ENCODE peak calls at places on chromosomes 12 and 14, in seven cellular contexts. B is dorsolateral prefrontal cortex, A is OCI-LY7, W is AG10803, C is fibroblast of pulmonary artery, U is esophagus squamous epithelium, M is tibial artery. V is an unnamed sample.

GRCh38 chr12:25377475-25378179 is 126.9 kb upstream of the KRAS start:
- DNase-seq in M (no peak), U (no peak), B (no peak), W (peak; percentile 59), C (peak; percentile 44), A (no peak), V (peak; percentile 51)

GRCh38 chr14:24080888-24081738 is 9.8 kb downstream of the CPNE6 start:
- DNase-seq in W (peak; percentile 8), U (peak; percentile 11), A (peak; percentile 87), B (peak; percentile 67), M (peak; percentile 75), C (no peak), V (peak; percentile 17)

GRCh38 chr12:21775130-21775920 is 819 bp upstream of the KCNJ8 start:
- DNase-seq in W (no peak), U (no peak), A (no peak), B (no peak), C (no peak), M (no peak), V (no peak)

GRCh38 chr12:67482751-67483661 is 165.5 kb upstream of the DYRK2 start:
- DNase-seq in U (peak; percentile 37), C (peak; percentile 45), B (peak; percentile 76), W (peak; percentile 82), A (peak; percentile 70), M (peak; percentile 75), V (peak; percentile 62)

GRCh38 chr12:89927226-89927698 is 218.6 kb upstream of the ATP2B1 start:
- DNase-seq in U (no peak), A (peak; percentile 92), M (no peak), W (no peak), C (no peak), B (no peak), V (no peak)

GRCh38 chr12:2902287-2902880 is 11.7 kb downstream of the TULP3 start:
- DNase-seq in U (no peak), C (peak; percentile 67), M (no peak), A (no peak), W (peak; percentile 38), B (no peak), V (no peak)

GRCh38 chr14:61281186-61281676 is at the start of gene TMEM30B:
- DNase-seq in W (no peak), M (no peak), A (no peak), B (no peak), U (no peak), C (no peak), V (no peak)

GRCh38 chr12:48716168-48716492 is 377 bp downstream of the CCNT1 start:
- DNase-seq in M (no peak), A (no peak), W (no peak), C (no peak), B (no peak), U (no peak), V (no peak)

GRCh38 chr14:103899316-103899715 is 28.9 kb upstream of the TDRD9 start:
- DNase-seq in B (no peak), C (no peak), A (peak; percentile 67), M (no peak), W (no peak), U (no peak), V (no peak)

GRCh38 chr14:22131749-22132476 is 457.1 kb downstream of the DAD1 start:
- DNase-seq in C (peak; percentile 3), U (no peak), M (no peak), B (no peak), A (peak; percentile 39), W (no peak), V (no peak)

GRCh38 chr14:21476526-21476924 is 234 bp downstream of the RAB2B start:
- DNase-seq in U (no peak), M (no peak), C (no peak), B (no peak), A (no peak), W (no peak), V (peak; percentile 77)

GRCh38 chr12:24997970-24998582 is 49.2 kb upstream of the BCAT1 start:
- DNase-seq in U (no peak), A (peak; percentile 96), M (no peak), W (peak; percentile 33), B (no peak), C (peak; percentile 61), V (peak; percentile 38)

GRCh38 chr12:116136340-116136739 is 141.2 kb downstream of the MED13L start:
- DNase-seq in W (peak; percentile 56), U (no peak), M (no peak), C (peak; percentile 72), B (no peak), A (no peak), V (peak; percentile 80)
- H3K4me3 ChIP-seq in W (no peak overlapping the region), U (no peak overlapping the region), M (no peak overlapping the region), C (no peak overlapping the region), B (no peak overlapping the region), A (no peak overlapping the region), V (no peak overlapping the region)

GRCh38 chr14:81067156-81067555 is 111.7 kb downstream of the TSHR start:
- DNase-seq in W (no peak), A (no peak), C (no peak), U (no peak), M (no peak), B (no peak), V (no peak)

GRCh38 chr14:81068384-81068783 is 113.0 kb downstream of the TSHR start:
- DNase-seq in A (no peak), B (no peak), C (no peak), W (no peak), U (no peak), M (no peak), V (no peak)

GRCh38 chr14:81062380-81062779 is 107.0 kb downstream of the TSHR start:
- DNase-seq in C (no peak), U (no peak), W (no peak), M (no peak), A (no peak), B (no peak), V (no peak)

GRCh38 chr14:81066672-81067071 is 111.3 kb downstream of the TSHR start:
- DNase-seq in A (no peak), W (peak; percentile 5), B (no peak), M (no peak), U (no peak), C (no peak), V (no peak)

GRCh38 chr14:81062816-81063215 is 107.4 kb downstream of the TSHR start:
- DNase-seq in W (no peak), B (no peak), U (no peak), A (peak; percentile 72), M (no peak), C (peak; percentile 0), V (peak; percentile 2)
- TF ChIP-seq CTCF in W (peak; percentile 16), B (no peak), U (no peak), A (peak; percentile 87), M (no peak), C (peak; percentile 19), V (no peak)

GRCh38 chr14:76715927-76716200 is 45.4 kb upstream of the VASH1 start:
- DNase-seq in B (no peak), A (no peak), M (no peak), U (no peak), C (no peak), W (no peak), V (no peak)
- H3K4me3 ChIP-seq in B (no peak overlapping the region), A (no peak overlapping the region), M (no peak overlapping the region), U (no peak overlapping the region), C (no peak overlapping the region), W (no peak overlapping the region), V (no peak overlapping the region)

GRCh38 chr12:95993907-95994306 is 2.2 kb downstream of the HAL start:
- DNase-seq in U (no peak), C (no peak), W (no peak), B (no peak), M (no peak), A (no peak), V (no peak)
- TF ChIP-seq CTCF in U (no peak), C (no peak), W (no peak), B (no peak), M (no peak), A (no peak), V (no peak)

GRCh38 chr12:57726151-57726883 is 12.2 kb downstream of the AGAP2 start:
- DNase-seq in U (peak; percentile 21), M (peak; percentile 86), B (peak; percentile 63), C (peak; percentile 80), W (peak; percentile 86), A (no peak), V (peak; percentile 86)
- H3K4me3 ChIP-seq in U (peak overlapping the region; percentile 67), M (peak overlapping the region; percentile 86), B (peak overlapping the region; percentile 69), C (peak overlapping the region; percentile 83), W (peak overlapping the region; percentile 98), A (no peak overlapping the region), V (peak overlapping the region; percentile 87)

GRCh38 chr12:58172433-58173073 is 231.2 kb downstream of the ATP23 start:
- DNase-seq in W (no peak), A (no peak), C (no peak), B (no peak), U (no peak), M (no peak), V (no peak)
- TF ChIP-seq CTCF in W (no peak), A (no peak), C (no peak), B (no peak), U (no peak), M (no peak), V (no peak)

DNA sequence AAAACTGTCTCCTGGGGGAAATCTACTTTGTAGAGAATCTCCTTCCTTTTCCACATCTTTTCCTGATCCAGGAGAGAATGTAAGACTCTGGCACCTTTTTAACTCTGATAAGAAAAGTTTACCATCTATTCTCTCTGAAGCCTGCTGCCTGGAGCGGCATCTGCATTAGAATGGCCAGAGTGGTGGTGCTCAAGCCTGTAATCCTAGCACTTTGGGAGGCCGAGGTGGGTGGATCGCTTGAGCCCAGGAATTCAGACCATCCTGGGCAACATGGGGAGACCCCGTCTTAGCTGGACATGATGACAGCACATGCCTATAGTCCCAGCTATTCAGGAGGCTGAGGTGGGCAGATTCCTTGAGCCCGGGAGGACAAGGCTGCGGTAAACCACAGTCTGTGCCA is 1.4 kb upstream of the CHFR start:
- DNase-seq in M (no peak), A (no peak), U (no peak), C (no peak), B (no peak), W (no peak), V (no peak)
- H3K4me3 ChIP-seq in M (peak overlapping the region; percentile 66), A (no peak overlapping the region), U (no peak overlapping the region), C (no peak overlapping the region), B (peak overlapping the region; percentile 90), W (no peak overlapping the region), V (no peak overlapping the region)

GRCh38 chr12:129911437-129912049 is 7.7 kb upstream of the TMEM132D start:
- DNase-seq in C (peak; percentile 14), A (peak; percentile 49), M (no peak), B (peak; percentile 87), U (no peak), W (peak; percentile 21), V (peak; percentile 12)
- TF ChIP-seq CTCF in C (peak; percentile 25), A (peak; percentile 83), M (peak; percentile 17), B (peak; percentile 89), U (no peak), W (peak; percentile 59), V (peak; percentile 44)

DNA sequence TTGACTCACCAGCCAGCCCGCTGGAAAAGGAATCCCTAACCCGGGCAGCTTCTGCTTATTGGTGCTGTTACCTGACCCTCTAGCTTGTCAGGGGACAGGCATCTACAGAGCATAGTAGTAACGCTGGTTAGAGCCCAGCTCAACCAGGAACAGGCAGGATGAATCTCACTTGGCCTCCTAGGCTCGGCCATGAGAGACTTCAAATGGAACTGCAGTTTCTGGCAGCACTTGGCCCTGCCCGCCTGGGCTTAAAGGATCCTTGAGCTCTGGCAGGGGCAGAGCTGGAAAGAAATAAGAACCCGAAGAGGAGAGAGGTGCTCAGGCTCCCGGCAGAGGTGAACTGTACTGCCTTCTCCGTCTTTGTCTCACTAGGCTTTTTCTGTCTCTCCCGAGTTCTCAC is 2.3 kb upstream of the LHX5 start:
- DNase-seq in W (no peak), A (no peak), M (no peak), C (no peak), U (no peak), B (no peak), V (no peak)
- H3K4me3 ChIP-seq in W (no peak overlapping the region), A (no peak overlapping the region), M (no peak overlapping the region), C (no peak overlapping the region), U (no peak overlapping the region), B (no peak overlapping the region), V (no peak overlapping the region)

V was measured in cardiac fibroblast.